ENCODE peak calls at places on chromosomes 3 and 15, in seven cellular contexts. J, D, A, N, C, R and T are unnamed samples.

GRCh38 chr3:50336452-50337174 is 4.0 kb downstream of the RASSF1 start:
- DNase-seq in N (peak), R (no peak), J (no peak), A (no peak), D (peak), C (no peak), T (no peak)

GRCh38 chr3:157438371-157438735 is 1.7 kb downstream of the PTX3 start:
- DNase-seq in D (no peak), C (no peak), N (no peak), J (peak), R (no peak), A (peak), T (no peak)

GRCh38 chr3:50274371-50275104 is 4.3 kb upstream of the LSMEM2 start:
- DNase-seq in C (peak), A (peak), N (peak), R (peak), D (peak), J (no peak), T (peak)

GRCh38 chr3:121601212-121601812 is 8.1 kb downstream of the FBXO40 start:
- DNase-seq in D (no peak), J (no peak), A (no peak), C (no peak), N (no peak), R (no peak), T (no peak)

GRCh38 chr3:116453676-116454346 is 8.5 kb upstream of the LSAMP start:
- DNase-seq in R (no peak), N (peak), D (no peak), J (no peak), C (peak), A (no peak), T (no peak)

GRCh38 chr15:59522988-59523461 is 85.0 kb downstream of the FAM81A start:
- DNase-seq in A (no peak), D (peak), R (no peak), N (no peak), C (no peak), J (no peak), T (peak)

GRCh38 chr3:11551019-11551418 is 92.7 kb downstream of the VGLL4 start:
- DNase-seq in J (no peak), C (no peak), A (no peak), R (no peak), D (no peak), N (no peak), T (no peak)

GRCh38 chr3:98962189-98962930 is 60.9 kb upstream of the DCBLD2 start:
- DNase-seq in C (peak), J (no peak), N (peak), A (no peak), D (no peak), R (no peak), T (no peak)

GRCh38 chr15:39381517-39381916 is 199.4 kb upstream of the THBS1 start:
- DNase-seq in J (no peak), R (no peak), A (no peak), N (no peak), C (no peak), D (no peak), T (no peak)

GRCh38 chr3:150235799-150236198 is 172.3 kb upstream of the TSC22D2 start:
- DNase-seq in A (no peak), J (no peak), N (peak), R (no peak), C (peak), D (no peak), T (no peak)

GRCh38 chr15:58228708-58229107 is 90.5 kb downstream of the AQP9 start:
- DNase-seq in A (no peak), N (peak), C (peak), R (no peak), J (no peak), D (peak), T (no peak)

GRCh38 chr3:157618075-157618760 is 115.0 kb upstream of the VEPH1 start:
- DNase-seq in N (peak), C (peak), D (peak), J (peak), A (no peak), R (peak), T (no peak)

GRCh38 chr3:172104471-172105072 is 65.2 kb downstream of the FNDC3B start:
- DNase-seq in C (no peak), A (peak), D (peak), J (peak), N (no peak), R (no peak), T (no peak)

GRCh38 chr15:60392986-60393811 is 4.6 kb downstream of the ANXA2 start:
- DNase-seq in C (peak), R (peak), N (peak), A (no peak), D (peak), J (no peak), T (no peak)

GRCh38 chr15:39362832-39363561 is 217.9 kb upstream of the THBS1 start:
- DNase-seq in N (peak), R (no peak), J (no peak), A (no peak), C (peak), D (no peak), T (no peak)

GRCh38 chr15:42331235-42331634 is 28.1 kb upstream of the CAPN3 start:
- DNase-seq in N (peak), D (no peak), C (peak), A (no peak), R (no peak), J (no peak), T (no peak)

GRCh38 chr3:73563896-73564582 is 60.7 kb downstream of the PDZRN3 start:
- DNase-seq in D (no peak), R (peak), A (no peak), J (no peak), N (peak), C (no peak), T (no peak)

GRCh38 chr15:41782486-41783271 is 8.4 kb downstream of the MAPKBP1 start:
- DNase-seq in D (no peak), J (no peak), A (no peak), C (no peak), N (no peak), R (no peak), T (no peak)

GRCh38 chr15:63439536-63440264 is 58.1 kb upstream of the CA12 start:
- DNase-seq in N (peak), R (no peak), D (no peak), C (no peak), J (no peak), A (no peak), T (no peak)

GRCh38 chr15:101614001-101614585 is 38.1 kb downstream of the TM2D3 start:
- DNase-seq in R (no peak), J (no peak), C (no peak), N (no peak), D (no peak), A (no peak), T (no peak)

GRCh38 chr3:18847583-18848197 is 300.6 kb upstream of the KCNH8 start:
- DNase-seq in C (no peak), D (peak), R (no peak), J (no peak), A (no peak), N (no peak), T (no peak)

GRCh38 chr15:88220443-88221186 is 35.9 kb downstream of the NTRK3 start:
- DNase-seq in R (no peak), A (no peak), J (no peak), N (no peak), D (no peak), C (no peak), T (no peak)

GRCh38 chr3:172213765-172214358 is 174.5 kb downstream of the FNDC3B start:
- DNase-seq in D (no peak), N (no peak), C (no peak), J (no peak), R (no peak), A (no peak), T (no peak)

DNA sequence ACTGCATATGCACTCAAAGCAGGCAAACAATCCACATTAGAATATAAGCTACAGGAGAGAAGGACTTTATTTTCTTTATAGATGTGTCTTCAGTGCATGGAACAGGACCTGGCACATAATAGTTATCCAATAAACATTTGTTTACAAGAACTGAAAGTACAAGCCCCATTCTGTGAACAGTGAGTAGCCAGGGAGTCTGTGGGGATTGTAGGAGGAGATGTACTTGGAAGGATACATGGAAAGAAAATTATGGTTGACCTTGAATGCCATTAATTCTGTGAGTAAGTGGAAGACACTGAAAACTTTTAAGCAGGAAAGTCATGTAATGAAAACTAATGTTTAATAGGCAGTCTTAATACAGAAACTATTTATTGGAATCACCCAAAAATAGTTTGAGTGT is 28.3 kb downstream of the MASP1 start:
- DNase-seq in J (no peak), C (peak), D (no peak), R (no peak), A (no peak), N (peak), T (no peak)
- H2BK5ac ChIP-seq in J (no peak), C (no peak), D (no peak), R (no peak), A (no peak), N (peak), T (no peak)

GRCh38 chr3:60913474-60913873 is 337.8 kb downstream of the FHIT start:
- DNase-seq in J (no peak), A (no peak), C (no peak), D (no peak), N (no peak), R (no peak), T (no peak)

GRCh38 chr3:60920519-60920918 is 330.7 kb downstream of the FHIT start:
- DNase-seq in C (no peak), A (no peak), N (no peak), R (no peak), D (no peak), J (no peak), T (no peak)

GRCh38 chr3:60917136-60917535 is 334.1 kb downstream of the FHIT start:
- DNase-seq in D (no peak), J (no peak), R (no peak), N (no peak), A (no peak), C (no peak), T (no peak)

DNA sequence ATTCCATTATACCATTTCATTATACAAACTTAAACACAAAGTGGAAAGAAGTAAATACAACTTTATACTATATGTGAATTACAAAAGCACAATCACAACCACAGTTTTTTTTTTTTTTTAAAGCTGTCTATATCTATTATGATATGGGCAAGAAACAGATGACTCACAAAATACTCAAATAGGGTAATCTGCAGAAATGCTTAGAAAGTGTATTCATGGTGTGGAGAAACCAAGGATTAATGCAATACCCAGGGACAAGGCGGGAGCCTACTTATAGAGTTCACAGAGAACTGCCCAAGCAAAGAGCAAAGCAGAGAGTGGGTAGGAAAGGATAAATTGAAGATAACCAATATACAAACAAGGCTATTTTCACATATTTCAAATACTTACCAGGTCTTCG is 332.0 kb downstream of the FHIT start:
- DNase-seq in A (no peak), D (no peak), C (peak), R (no peak), N (no peak), J (no peak), T (no peak)
- H2BK5ac ChIP-seq in A (no peak), D (no peak), C (no peak), R (no peak), N (no peak), J (no peak), T (no peak)

DNA sequence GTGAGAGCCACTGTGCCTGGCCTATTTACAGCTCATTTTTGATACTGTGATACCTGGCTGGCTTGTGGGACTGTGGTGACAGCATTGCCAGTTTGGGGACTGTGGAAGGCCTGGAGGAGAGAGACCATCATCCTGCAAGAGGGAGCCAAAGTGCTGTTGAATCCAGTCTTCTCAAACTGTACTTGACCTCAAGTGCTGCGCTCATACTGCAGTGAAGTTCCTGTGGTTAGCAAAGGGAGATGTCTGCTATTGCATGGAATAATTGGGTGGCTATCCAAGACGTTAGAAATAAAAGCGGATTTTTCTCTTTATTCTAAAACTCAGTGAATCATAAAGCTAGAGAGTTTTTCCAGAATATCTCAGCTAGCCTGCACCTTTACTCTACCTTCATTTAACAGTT is 83.4 kb downstream of the CCK start:
- DNase-seq in R (no peak), N (peak), A (no peak), D (no peak), J (no peak), C (peak), T (no peak)
- H2BK5ac ChIP-seq in R (no peak), N (no peak), A (no peak), D (no peak), J (no peak), C (no peak), T (no peak)

DNA sequence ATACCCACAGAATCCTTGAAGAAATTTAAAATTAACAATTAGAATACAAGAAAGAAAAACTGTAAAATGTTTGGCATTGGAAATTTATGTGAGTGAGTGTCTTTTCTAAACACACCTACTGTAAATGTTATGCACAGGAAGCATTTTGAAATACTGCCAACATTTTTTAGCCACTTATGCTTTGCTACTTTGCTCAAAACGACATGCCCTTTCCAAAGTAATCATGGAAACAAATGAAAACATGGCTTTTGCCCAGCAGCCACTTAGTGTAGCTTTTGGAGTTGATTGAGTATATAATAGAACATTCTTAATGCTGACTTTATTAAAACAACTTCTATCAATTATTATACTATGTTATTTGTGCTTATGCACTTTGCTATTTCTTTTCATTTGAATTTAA is 823.0 kb downstream of the CADM2 start:
- DNase-seq in A (no peak), R (no peak), D (no peak), C (no peak), J (no peak), N (no peak), T (no peak)
- H2BK5ac ChIP-seq in A (no peak), R (no peak), D (no peak), C (no peak), J (no peak), N (no peak), T (no peak)

GRCh38 chr15:54594115-54594514 is 602.6 kb downstream of the RSL24D1 start:
- DNase-seq in R (no peak), J (no peak), A (no peak), N (no peak), C (no peak), D (peak), T (no peak)
- H2BK5ac ChIP-seq in R (no peak), J (no peak), A (no peak), N (no peak), C (no peak), D (no peak), T (no peak)

GRCh38 chr3:186192823-186193222 is 83.9 kb upstream of the ETV5 start:
- DNase-seq in R (no peak), D (peak), J (no peak), N (no peak), A (no peak), C (no peak), T (no peak)
- H2BK5ac ChIP-seq in R (no peak), D (no peak), J (no peak), N (no peak), A (no peak), C (no peak), T (no peak)

GRCh38 chr3:60250810-60251209 is 1000.4 kb downstream of the FHIT start:
- DNase-seq in D (no peak), C (no peak), A (no peak), J (no peak), N (no peak), R (no peak), T (no peak)
- H2BK5ac ChIP-seq in D (no peak), C (no peak), A (no peak), J (no peak), N (no peak), R (no peak), T (no peak)

DNA sequence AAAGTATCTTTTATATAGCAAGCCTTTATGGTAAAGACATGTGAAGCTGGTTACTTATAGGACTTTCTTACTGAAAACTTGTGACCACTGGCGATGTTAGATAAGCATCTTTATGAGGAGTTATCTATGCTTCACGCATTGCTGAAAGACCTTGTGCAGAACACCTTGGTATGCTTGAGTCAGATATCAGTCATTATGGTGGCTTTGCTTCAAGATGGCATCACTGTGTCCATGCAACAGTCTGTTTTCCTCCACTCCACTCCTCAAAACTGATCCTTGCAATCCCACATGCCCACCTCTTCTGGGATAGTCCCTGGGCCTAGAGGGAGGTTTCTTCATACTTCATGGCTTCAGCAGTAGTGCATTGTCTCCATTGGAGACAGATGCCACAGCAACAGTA is 656.3 kb downstream of the ZNF385D start:
- DNase-seq in A (no peak), C (no peak), J (no peak), D (no peak), R (peak), N (no peak), T (no peak)
- H2BK5ac ChIP-seq in A (no peak), C (no peak), J (no peak), D (no peak), R (no peak), N (no peak), T (no peak)

GRCh38 chr3:106126836-106127235 is 258.0 kb upstream of the CBLB start:
- DNase-seq in C (no peak), J (no peak), N (no peak), R (no peak), D (peak), A (no peak), T (no peak)

GRCh38 chr3:106135451-106136160 is 266.8 kb upstream of the CBLB start:
- DNase-seq in A (no peak), D (no peak), N (no peak), C (no peak), R (no peak), J (no peak), T (no peak)

GRCh38 chr3:106124818-106125217 is 256.0 kb upstream of the CBLB start:
- DNase-seq in A (no peak), D (peak), R (no peak), N (no peak), J (no peak), C (no peak), T (no peak)

GRCh38 chr3:106126016-106126525 is 257.3 kb upstream of the CBLB start:
- DNase-seq in D (no peak), J (no peak), A (no peak), C (no peak), N (peak), R (no peak), T (no peak)

DNA sequence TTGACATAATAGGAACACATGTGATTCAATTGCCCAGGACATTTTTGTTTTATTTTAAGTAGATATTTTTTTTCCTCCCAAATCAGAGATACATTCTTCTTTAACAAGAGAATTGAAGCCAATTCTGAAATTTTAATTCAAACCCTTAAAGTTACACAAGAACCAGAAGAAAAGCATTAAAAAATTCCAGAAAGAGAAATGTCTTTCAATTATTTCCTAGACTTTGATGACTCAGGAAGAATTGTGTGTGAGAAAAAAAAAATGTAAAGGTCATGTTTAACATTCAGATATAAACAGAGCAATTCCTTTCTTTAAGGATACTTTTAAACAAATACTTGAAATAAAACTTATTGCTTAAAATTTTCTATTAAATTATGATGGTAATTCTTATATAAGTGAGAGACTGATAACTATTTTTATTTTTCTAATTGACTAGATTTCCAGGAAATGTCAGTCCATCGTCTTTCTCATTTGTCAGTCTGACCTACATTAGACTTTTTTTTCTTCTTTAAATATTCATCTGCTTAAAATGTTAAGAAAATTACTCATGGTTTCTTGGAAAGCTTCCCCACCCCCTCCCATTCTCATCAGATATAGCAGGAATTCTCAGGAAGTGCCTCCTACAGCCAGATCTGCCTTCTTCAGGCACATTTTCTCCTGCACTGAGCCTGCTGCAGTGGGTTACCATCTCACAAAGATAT is 261.7 kb upstream of the CBLB start:
- DNase-seq in A (no peak), R (peak), N (peak), C (peak), D (peak), J (no peak), T (no peak)
- H2BK5ac ChIP-seq in A (no peak), R (no peak), N (peak), C (no peak), D (no peak), J (no peak), T (no peak)

GRCh38 chr3:31536417-31536991 is 3.8 kb downstream of the STT3B start:
- DNase-seq in A (no peak), J (no peak), C (no peak), N (no peak), D (no peak), R (no peak), T (no peak)
- H2BK5ac ChIP-seq in A (no peak), J (no peak), C (no peak), N (no peak), D (no peak), R (no peak), T (no peak)